ENCODE peak calls at places on chromosome 13, in five cellular contexts. One of them, this sample, is unnamed.

GRCh38 chr13:43107780-43108179 is 84.4 kb downstream of the DNAJC15 start:
- DNase-seq in CD4-positive, alpha-beta T cell: no peak
- DNase-seq in kidney tubule cell: no peak
- DNase-seq in tibial nerve: no peak
- DNase-seq in astrocyte of the hippocampus: no peak
- DNase-seq in this sample: no peak

GRCh38 chr13:102913924-102914628 is 68.2 kb downstream of the ERCC5 start:
- DNase-seq in astrocyte of the hippocampus: peak; percentile 74
- DNase-seq in CD4-positive, alpha-beta T cell: no peak
- DNase-seq in tibial nerve: no peak
- DNase-seq in kidney tubule cell: peak; percentile 66
- DNase-seq in this sample: no peak

GRCh38 chr13:68375004-68375403 is 1144.9 kb upstream of the PCDH9 start:
- DNase-seq in kidney tubule cell: no peak
- DNase-seq in tibial nerve: no peak
- DNase-seq in CD4-positive, alpha-beta T cell: no peak
- DNase-seq in astrocyte of the hippocampus: no peak
- DNase-seq in this sample: no peak

GRCh38 chr13:67466569-67466968 is 236.4 kb upstream of the PCDH9 start:
- DNase-seq in tibial nerve: no peak
- DNase-seq in CD4-positive, alpha-beta T cell: no peak
- DNase-seq in astrocyte of the hippocampus: no peak
- DNase-seq in kidney tubule cell: no peak
- DNase-seq in this sample: no peak

GRCh38 chr13:94431569-94431968 is 47.9 kb downstream of the DCT start:
- DNase-seq in CD4-positive, alpha-beta T cell: no peak
- DNase-seq in astrocyte of the hippocampus: no peak
- DNase-seq in kidney tubule cell: no peak
- DNase-seq in tibial nerve: no peak
- DNase-seq in this sample: peak; percentile 34

GRCh38 chr13:27131906-27132305 is 39.7 kb downstream of the USP12 start:
- DNase-seq in astrocyte of the hippocampus: no peak
- DNase-seq in CD4-positive, alpha-beta T cell: no peak
- DNase-seq in kidney tubule cell: no peak
- DNase-seq in tibial nerve: no peak
- DNase-seq in this sample: no peak

GRCh38 chr13:100634686-100635085 is 39.9 kb downstream of the TMTC4 start:
- DNase-seq in kidney tubule cell: no peak
- DNase-seq in tibial nerve: no peak
- DNase-seq in astrocyte of the hippocampus: no peak
- DNase-seq in CD4-positive, alpha-beta T cell: no peak
- DNase-seq in this sample: no peak

GRCh38 chr13:25249001-25249543 is 38.2 kb downstream of the MTMR6 start:
- DNase-seq in kidney tubule cell: peak; percentile 58
- DNase-seq in tibial nerve: no peak
- DNase-seq in astrocyte of the hippocampus: peak; percentile 64
- DNase-seq in CD4-positive, alpha-beta T cell: no peak
- DNase-seq in this sample: no peak